ENCODE peak calls at places on chromosomes 12 and 14, in ten cellular contexts. L is Ammon's horn; N is sciatic nerve; X is activated T-cell treated with anti-CD3 and anti-CD28 coated beads, Interleukin-2, amount 50 U/mL, for 4 hours; Q is lower lobe of right lung; P is stimulated activated CD4-positive, alpha-beta T cell treated with anti-CD3 and anti-CD28 coated beads, Interleukin-2, amount 100 ng/mL, for 4 hours; I is HCT116; D is occipital lobe; K is stimulated activated CD8-positive, alpha-beta memory T cell treated with anti-CD3 and anti-CD28 coated beads, Interleukin-7, amount 100 ng/mL, for 1 hour; T is Calu3. B is an unnamed sample.

GRCh38 chr12:111766608-111767361 is at the start of gene ALDH2:
- DNase-seq in I (peak), D (peak), X (peak), N (peak), Q (peak), K (no peak), P (peak), T (peak), L (peak), B (peak)

GRCh38 chr12:46107591-46107990 is 117.2 kb upstream of the SCAF11 start:
- DNase-seq in T (no peak), N (no peak), L (no peak), D (no peak), X (no peak), Q (no peak), P (no peak), K (no peak), I (no peak), B (no peak)

GRCh38 chr12:118061011-118061875 is at the start of gene WSB2:
- DNase-seq in Q (peak), K (peak), T (peak), D (peak), I (no peak), X (peak), N (peak), P (peak), L (peak), B (no peak)

GRCh38 chr14:95493503-95493902 is 22.9 kb downstream of the SYNE3 start:
- DNase-seq in I (no peak), P (no peak), Q (no peak), K (no peak), D (no peak), T (no peak), N (no peak), L (no peak), X (no peak), B (no peak)

GRCh38 chr12:104669851-104670337 is 213.1 kb downstream of the CHST11 start:
- DNase-seq in X (no peak), K (no peak), D (no peak), Q (peak), T (no peak), P (no peak), L (no peak), I (no peak), N (peak), B (no peak)

GRCh38 chr12:115103884-115104883 is 420.2 kb upstream of the TBX3 start:
- DNase-seq in N (no peak), X (no peak), D (no peak), I (no peak), P (no peak), K (no peak), Q (no peak), T (no peak), L (peak), B (no peak)

GRCh38 chr12:41289461-41289860 is 101.3 kb downstream of the PDZRN4 start:
- DNase-seq in N (no peak), L (no peak), P (no peak), K (no peak), T (no peak), Q (no peak), D (no peak), X (no peak), I (no peak), B (no peak)

GRCh38 chr12:57461326-57461903 is 1.8 kb downstream of the GLI1 start:
- DNase-seq in X (no peak), K (no peak), D (no peak), I (no peak), N (peak), P (peak), L (no peak), Q (no peak), T (peak), B (no peak)

GRCh38 chr12:120115692-120116442 is 686 bp downstream of the RAB35 start:
- DNase-seq in I (peak), P (no peak), D (no peak), N (no peak), X (no peak), K (no peak), T (peak), L (no peak), Q (peak), B (no peak)

GRCh38 chr14:68210729-68211299 is 391.2 kb downstream of the RAD51B start:
- DNase-seq in D (no peak), L (peak), P (peak), X (peak), K (no peak), Q (no peak), N (no peak), T (peak), I (no peak), B (peak)

GRCh38 chr12:46124848-46125619 is 134.7 kb upstream of the SCAF11 start:
- DNase-seq in L (peak), Q (no peak), D (peak), X (peak), T (peak), K (peak), I (peak), P (peak), N (peak), B (peak)

GRCh38 chr14:97692084-97692483 is 894.9 kb downstream of the VRK1 start:
- DNase-seq in D (no peak), T (no peak), K (no peak), X (no peak), N (no peak), L (no peak), I (no peak), Q (no peak), P (no peak), B (no peak)

GRCh38 chr12:131084341-131085011 is 130.8 kb downstream of the ADGRD1 start:
- DNase-seq in P (no peak), L (no peak), D (no peak), Q (peak), K (no peak), N (no peak), T (no peak), X (no peak), I (no peak), B (no peak)

GRCh38 chr12:109768901-109769670 is 55.5 kb downstream of the FAM222A start:
- DNase-seq in P (no peak), Q (no peak), T (no peak), N (peak), X (no peak), I (no peak), D (no peak), K (no peak), L (no peak), B (peak)

GRCh38 chr12:11089246-11089645 is 2.9 kb downstream of the TAS2R43 start:
- DNase-seq in I (no peak), K (no peak), Q (no peak), L (no peak), X (no peak), D (no peak), T (no peak), P (no peak), N (no peak), B (no peak)

GRCh38 chr12:32253154-32253795 is 146.1 kb upstream of the FGD4 start:
- DNase-seq in K (no peak), L (no peak), D (no peak), P (no peak), I (no peak), T (no peak), N (no peak), X (no peak), Q (no peak), B (no peak)

GRCh38 chr12:39852346-39852745 is 232.7 kb upstream of the ABCD2 start:
- DNase-seq in Q (no peak), K (no peak), N (no peak), D (no peak), L (no peak), I (no peak), X (no peak), P (no peak), T (no peak), B (no peak)

GRCh38 chr14:36027354-36027753 is 149.2 kb downstream of the PTCSC3 start:
- DNase-seq in X (no peak), D (no peak), L (no peak), K (no peak), Q (no peak), N (no peak), I (no peak), T (no peak), P (no peak), B (no peak)

GRCh38 chr12:85755760-85756159 is 80.4 kb downstream of the RASSF9 start:
- DNase-seq in N (no peak), L (no peak), K (no peak), I (no peak), P (no peak), D (no peak), T (no peak), X (no peak), Q (no peak), B (no peak)

GRCh38 chr12:114895822-114896221 is 211.8 kb upstream of the TBX3 start:
- DNase-seq in D (no peak), X (no peak), T (no peak), I (no peak), L (no peak), N (no peak), P (no peak), Q (no peak), K (no peak), B (no peak)

GRCh38 chr14:38910092-38910491 is 192.9 kb downstream of the SEC23A start:
- DNase-seq in I (no peak), Q (no peak), L (no peak), T (no peak), X (no peak), N (no peak), D (no peak), P (no peak), K (no peak), B (no peak)

GRCh38 chr12:75196865-75197264 is 12.8 kb downstream of the KCNC2 start:
- DNase-seq in K (no peak), L (no peak), T (no peak), X (no peak), N (no peak), I (no peak), D (no peak), P (no peak), Q (no peak), B (no peak)

GRCh38 chr12:119802472-119802871 is 74.6 kb downstream of the CIT start:
- DNase-seq in L (peak), D (peak), T (no peak), I (no peak), K (no peak), X (no peak), Q (no peak), P (no peak), N (peak), B (peak)

GRCh38 chr14:72443256-72443655 is 450.6 kb downstream of the DPF3 start:
- DNase-seq in N (no peak), P (no peak), T (no peak), I (no peak), Q (no peak), L (no peak), X (no peak), K (no peak), D (no peak), B (no peak)

GRCh38 chr12:48998497-48999353 is 450 bp downstream of the DDN start:
- DNase-seq in D (no peak), T (peak), P (no peak), Q (peak), N (peak), L (no peak), X (peak), K (no peak), I (no peak), B (no peak)

GRCh38 chr12:95083938-95084337 is 10.5 kb upstream of the NR2C1 start:
- DNase-seq in L (no peak), K (no peak), N (no peak), P (no peak), X (no peak), Q (no peak), T (no peak), I (no peak), D (no peak), B (no peak)

GRCh38 chr12:75315518-75315917 is 14.6 kb downstream of the CAPS2 start:
- DNase-seq in T (no peak), X (no peak), I (no peak), D (no peak), N (no peak), L (no peak), P (no peak), K (no peak), Q (no peak), B (no peak)

GRCh38 chr14:51533160-51533559 is 118.5 kb upstream of the FRMD6 start:
- DNase-seq in P (no peak), N (no peak), D (no peak), K (no peak), I (no peak), T (no peak), L (no peak), X (no peak), Q (no peak), B (no peak)

GRCh38 chr12:6116481-6117021 is 7.9 kb downstream of the VWF start:
- DNase-seq in L (no peak), P (no peak), Q (no peak), T (no peak), K (no peak), N (peak), X (no peak), I (no peak), D (no peak), B (no peak)

GRCh38 chr14:101108579-101109346 is 205.2 kb upstream of the RTL1 start:
- DNase-seq in K (no peak), T (no peak), L (no peak), P (no peak), Q (no peak), N (peak), D (no peak), I (no peak), X (no peak), B (no peak)

GRCh38 chr12:124240493-124240892 is 54.4 kb upstream of the RFLNA start:
- DNase-seq in Q (no peak), D (no peak), L (no peak), T (peak), X (no peak), K (no peak), P (no peak), N (no peak), I (peak), B (no peak)

GRCh38 chr12:56321027-56321426 is 5.2 kb upstream of the CNPY2 start:
- DNase-seq in X (no peak), K (no peak), N (no peak), P (no peak), L (no peak), T (no peak), Q (no peak), D (no peak), I (no peak), B (no peak)

GRCh38 chr14:34926552-34926951 is 51.4 kb upstream of the BAZ1A start:
- DNase-seq in P (no peak), N (no peak), X (no peak), L (no peak), Q (no peak), D (no peak), K (no peak), T (no peak), I (no peak), B (no peak)

GRCh38 chr12:114636723-114637480 is 47.1 kb downstream of the TBX3 start:
- DNase-seq in N (no peak), Q (no peak), P (no peak), I (no peak), X (no peak), D (no peak), L (peak), K (no peak), T (peak), B (no peak)

GRCh38 chr14:93543766-93544165 is 113.0 kb downstream of the UNC79 start:
- DNase-seq in D (no peak), Q (no peak), K (no peak), I (peak), T (no peak), P (no peak), X (no peak), N (no peak), L (peak), B (no peak)

GRCh38 chr12:65612440-65612839 is 211.8 kb upstream of the HMGA2 start:
- DNase-seq in D (no peak), Q (no peak), P (no peak), L (no peak), T (no peak), X (no peak), N (no peak), I (no peak), K (no peak), B (no peak)

B was measured in ascending aorta.